ENCODE peak calls at places on chromosomes 7 and 10, in five cellular contexts. Y is breast epithelium, J is esophagus squamous epithelium, M is upper lobe of left lung, P is stomach. S is an unnamed sample. For H3K4me1, the result is how much of the 10 kb centered on the place peaks cover.

GRCh38 chr7:127541548-127541947 is 43.8 kb downstream of the GCC1 start:
- DNase-seq in J (no peak), M (no peak), Y (no peak), P (no peak), S (no peak)

GRCh38 chr10:13659887-13660544 is 73.3 kb downstream of the PRPF18 start:
- DNase-seq in Y (peak), M (peak), P (peak), J (no peak), S (no peak)

GRCh38 chr7:137954614-137955013 is 47.3 kb downstream of the CREB3L2 start:
- DNase-seq in P (no peak), Y (no peak), J (no peak), M (no peak), S (no peak)

GRCh38 chr10:69911571-69912528 is 110.1 kb downstream of the COL13A1 start:
- DNase-seq in P (peak), J (no peak), Y (peak), M (no peak), S (no peak)

GRCh38 chr7:79548616-79549206 is 95.2 kb upstream of the MAGI2 start:
- DNase-seq in M (no peak), Y (no peak), P (no peak), J (no peak), S (no peak)

GRCh38 chr7:50358306-50358705 is 53.8 kb downstream of the IKZF1 start:
- DNase-seq in M (no peak), P (no peak), J (no peak), Y (no peak), S (no peak)

GRCh38 chr10:3152566-3152935 is 20.0 kb downstream of the PITRM1 start:
- DNase-seq in P (no peak), Y (no peak), M (no peak), J (no peak), S (no peak)

GRCh38 chr10:49616421-49617230 is 2.8 kb downstream of the CHAT start:
- DNase-seq in Y (no peak), J (no peak), P (no peak), M (no peak), S (peak)

GRCh38 chr7:70229242-70229641 is 631.0 kb downstream of the AUTS2 start:
- DNase-seq in Y (no peak), J (no peak), P (no peak), M (no peak), S (no peak)

DNA sequence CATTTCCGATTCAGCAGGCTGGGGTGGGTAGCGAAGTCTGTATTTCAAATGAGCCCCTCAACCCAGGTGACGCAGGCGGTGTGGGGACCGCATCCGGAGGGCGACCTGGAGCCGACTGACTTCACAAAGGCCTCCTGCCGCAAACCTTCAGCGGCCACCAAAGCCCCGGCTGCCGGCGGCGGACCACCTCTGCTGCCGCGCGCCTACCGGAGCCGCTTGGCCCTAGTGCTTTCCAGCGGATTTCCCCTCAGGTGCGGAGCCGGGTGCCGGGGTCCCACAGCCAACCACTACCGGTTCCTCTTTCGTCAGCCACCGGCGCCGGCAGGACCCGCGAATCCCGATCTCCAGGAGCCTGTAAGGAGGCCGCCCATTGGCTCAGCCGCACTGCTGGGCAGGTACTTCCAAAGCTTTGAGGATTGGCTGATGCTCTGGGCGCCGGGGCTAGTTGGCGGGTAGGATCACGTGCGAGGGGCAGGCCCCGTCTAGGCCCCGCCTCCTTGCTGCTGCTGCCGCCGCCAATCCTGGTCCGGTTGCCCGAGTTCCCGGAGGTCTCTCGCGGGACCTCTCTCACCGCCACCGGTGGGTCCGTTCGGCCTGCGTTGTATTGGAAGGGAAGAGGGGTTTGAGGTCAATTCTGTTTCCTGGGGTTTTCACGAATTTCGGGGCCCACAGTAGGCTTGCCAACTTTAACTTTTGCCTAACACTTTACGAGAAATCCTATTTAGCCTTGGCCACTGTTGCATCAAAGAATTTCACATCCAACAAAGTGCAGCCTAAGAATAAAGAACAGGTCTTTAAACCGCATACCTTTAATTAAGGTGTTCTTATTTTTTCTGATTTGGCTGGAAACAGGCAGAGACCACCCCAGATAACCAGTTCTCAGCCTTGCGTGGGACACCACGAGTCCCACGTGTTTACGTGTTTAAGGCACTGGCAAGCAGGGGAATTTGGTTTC is at the start of gene GSTO2:
- DNase-seq in P (peak), M (peak), Y (peak), J (peak), S (peak)
- TF ChIP-seq POLR2A in P (no peak), M (peak), Y (peak), J (no peak), S (no peak)

GRCh38 chr10:72331575-72332422 is 22.9 kb downstream of the DNAJB12 start:
- DNase-seq in M (peak), J (peak), Y (peak), P (peak), S (no peak)

GRCh38 chr10:72330059-72330426 is 24.7 kb downstream of the DNAJB12 start:
- DNase-seq in J (no peak), Y (no peak), M (no peak), P (no peak), S (no peak)

GRCh38 chr10:72328829-72329204 is 25.9 kb downstream of the DNAJB12 start:
- DNase-seq in J (no peak), Y (no peak), M (no peak), P (no peak), S (peak)

GRCh38 chr10:72328045-72328828 is 26.5 kb downstream of the DNAJB12 start:
- DNase-seq in J (no peak), Y (no peak), M (peak), P (peak), S (peak)

DNA sequence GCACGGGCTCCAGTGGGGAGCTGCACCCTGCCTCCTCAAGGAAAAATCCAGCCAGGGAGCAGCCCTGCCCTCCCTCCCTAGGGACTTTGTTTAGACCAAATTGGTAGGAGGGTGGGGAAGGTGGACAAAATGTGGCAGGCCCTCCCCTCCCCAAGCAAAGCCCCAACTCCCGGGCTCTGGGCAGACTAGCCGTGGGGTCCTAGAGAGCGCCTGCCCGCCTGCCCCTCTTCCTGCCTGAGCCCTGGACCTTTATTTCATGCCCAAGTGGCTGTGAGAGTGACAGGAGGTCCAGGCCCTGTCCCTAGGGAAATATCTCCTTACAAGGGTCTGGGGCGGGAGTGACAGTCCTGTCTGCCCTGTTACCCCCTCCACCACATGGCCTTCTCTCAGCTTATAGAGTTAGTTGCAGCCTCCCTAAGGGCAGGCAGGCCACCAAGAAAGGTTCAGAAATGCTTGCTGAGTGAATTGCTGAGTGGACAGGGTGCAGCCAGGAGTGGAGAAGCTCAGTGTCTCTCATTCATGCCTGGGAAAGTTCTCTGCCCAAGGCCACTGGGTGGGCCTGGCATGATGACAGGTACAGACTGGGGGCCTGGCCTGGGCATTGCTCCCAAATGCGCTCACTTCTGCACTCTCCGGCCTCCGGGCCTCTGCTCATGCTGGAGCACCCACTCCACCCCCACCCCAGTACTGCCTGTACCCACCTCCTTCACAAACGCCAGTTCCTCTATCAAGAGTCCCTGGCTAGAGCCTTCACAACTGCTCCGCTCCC is 25.2 kb downstream of the DNAJB12 start:
- DNase-seq in P (peak), J (no peak), M (peak), Y (no peak), S (peak)
- H3K4me1 ChIP-seq in P (half or more), J (half or more), M (half or more), Y (under half), S (half or more)

GRCh38 chr7:65238785-65239184 is 134.9 kb upstream of the ZNF92 start:
- DNase-seq in Y (no peak), M (no peak), J (no peak), P (no peak), S (no peak)

GRCh38 chr7:65235586-65235985 is 138.1 kb upstream of the ZNF92 start:
- DNase-seq in J (no peak), Y (no peak), P (no peak), M (no peak), S (no peak)

GRCh38 chr7:65239324-65239706 is 134.3 kb upstream of the ZNF92 start:
- DNase-seq in M (no peak), Y (no peak), P (no peak), J (no peak), S (no peak)

GRCh38 chr7:65239707-65240352 is 133.8 kb upstream of the ZNF92 start:
- DNase-seq in J (no peak), M (peak), P (peak), Y (no peak), S (no peak)
- TF ChIP-seq POLR2A in J (no peak), M (no peak), P (no peak), Y (no peak), S (no peak)

GRCh38 chr10:124545346-124545745 is 83.7 kb downstream of the LHPP start:
- DNase-seq in Y (no peak), P (no peak), J (no peak), M (no peak), S (no peak)

GRCh38 chr10:124543146-124543545 is 81.5 kb downstream of the LHPP start:
- DNase-seq in Y (no peak), J (no peak), P (no peak), M (no peak), S (no peak)

GRCh38 chr10:124545756-124546369 is 84.2 kb downstream of the LHPP start:
- DNase-seq in M (no peak), Y (no peak), J (no peak), P (no peak), S (no peak)

GRCh38 chr10:124543971-124544370 is 82.3 kb downstream of the LHPP start:
- DNase-seq in J (no peak), P (no peak), Y (no peak), M (no peak), S (no peak)

GRCh38 chr10:124544711-124545110 is 83.1 kb downstream of the LHPP start:
- DNase-seq in J (no peak), Y (no peak), M (no peak), P (no peak), S (no peak)
- H3K4me1 ChIP-seq in J (under half), Y (under half), M (under half), P (under half), S (under half)

GRCh38 chr7:117011419-117012260 is 58.3 kb downstream of the ST7 start:
- DNase-seq in Y (no peak), J (no peak), M (no peak), P (no peak), S (no peak)
- TF ChIP-seq POLR2A in Y (no peak), J (no peak), M (no peak), P (no peak), S (no peak)

DNA sequence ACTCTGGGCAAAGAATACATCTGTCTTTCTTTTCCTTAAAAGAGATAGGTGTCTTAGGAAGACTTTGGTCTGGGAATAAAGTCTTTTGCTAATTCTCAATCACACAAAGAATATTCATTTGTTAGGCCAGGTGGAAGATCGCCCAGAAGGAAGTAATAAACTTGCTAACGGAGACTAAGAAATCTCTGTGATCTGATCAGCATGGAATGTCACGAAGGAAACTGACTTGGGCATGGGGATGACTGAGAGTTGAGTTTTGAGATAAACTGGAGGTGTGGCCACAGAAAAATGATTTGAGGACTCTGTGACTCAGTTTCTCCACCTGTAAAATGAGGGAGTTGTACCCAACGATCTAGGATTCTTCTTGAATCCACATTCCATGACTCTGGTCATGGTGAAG is 161.1 kb upstream of the SVIL start:
- DNase-seq in P (no peak), Y (no peak), M (no peak), J (no peak), S (no peak)
- H3K4me1 ChIP-seq in P (under half), Y (under half), M (under half), J (under half), S (under half)

DNA sequence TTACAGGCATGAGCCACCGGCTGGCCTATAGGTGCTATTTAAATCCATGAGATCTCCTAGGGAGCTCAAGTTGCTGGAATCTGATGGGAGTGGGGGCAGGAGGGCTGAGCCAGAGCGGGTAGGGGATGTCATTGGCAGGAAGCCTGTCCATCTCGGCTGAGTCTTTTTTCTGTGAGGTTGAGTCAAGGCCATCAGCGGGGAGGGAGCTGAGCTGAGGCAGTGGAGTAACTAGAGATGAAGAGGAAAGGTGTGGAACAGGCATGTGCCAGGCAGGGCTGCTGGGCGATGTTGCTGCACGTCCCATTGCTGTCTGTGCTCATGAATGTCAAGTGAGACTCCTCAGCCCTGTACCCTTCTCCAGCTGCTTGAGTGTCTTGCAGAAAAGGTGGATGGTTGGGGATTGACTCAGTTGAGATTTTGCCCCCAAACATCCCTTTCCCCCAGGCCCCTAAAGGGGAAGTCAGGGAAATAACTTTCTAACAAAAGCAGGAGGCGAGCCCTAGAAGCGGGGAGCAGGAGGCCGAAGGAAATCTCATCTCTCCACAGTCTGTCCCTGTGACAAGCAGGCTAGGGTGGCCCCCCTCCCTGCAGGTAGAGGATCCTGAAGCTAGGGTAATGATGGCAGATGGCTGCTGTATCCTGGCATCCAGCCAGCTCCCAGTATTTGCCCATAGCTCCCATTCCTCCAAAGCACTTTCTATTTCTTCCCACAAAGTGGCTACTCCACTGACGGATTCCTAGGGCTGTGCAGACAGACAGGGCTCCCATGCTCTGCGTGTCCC is 5.4 kb downstream of the ATP6V1F start:
- DNase-seq in Y (no peak), P (peak), J (no peak), M (no peak), S (no peak)
- TF ChIP-seq POLR2A in Y (no peak), P (no peak), J (no peak), M (no peak), S (no peak)

DNA sequence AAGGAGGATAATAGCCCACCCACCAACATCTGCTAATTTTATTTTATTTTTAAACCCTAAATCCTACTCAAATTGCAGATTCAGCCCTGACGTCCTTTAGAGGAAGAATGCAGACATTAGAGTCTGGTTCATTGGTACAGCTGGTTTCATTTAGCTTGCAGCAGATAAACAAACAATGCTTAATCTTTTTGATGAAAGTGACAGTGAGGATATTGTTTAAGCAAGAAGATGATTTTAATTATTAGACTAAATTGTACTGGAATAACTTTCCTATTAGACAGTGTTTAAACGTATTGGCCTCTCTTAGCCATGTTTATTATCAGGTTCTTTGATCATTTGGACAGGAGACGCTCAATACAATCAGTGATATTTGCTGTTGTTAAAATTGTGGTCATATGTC is 164.8 kb downstream of the CDK14 start:
- DNase-seq in J (no peak), M (no peak), P (no peak), Y (no peak), S (no peak)
- H3K4me1 ChIP-seq in J (under half), M (under half), P (under half), Y (under half), S (under half)

DNA sequence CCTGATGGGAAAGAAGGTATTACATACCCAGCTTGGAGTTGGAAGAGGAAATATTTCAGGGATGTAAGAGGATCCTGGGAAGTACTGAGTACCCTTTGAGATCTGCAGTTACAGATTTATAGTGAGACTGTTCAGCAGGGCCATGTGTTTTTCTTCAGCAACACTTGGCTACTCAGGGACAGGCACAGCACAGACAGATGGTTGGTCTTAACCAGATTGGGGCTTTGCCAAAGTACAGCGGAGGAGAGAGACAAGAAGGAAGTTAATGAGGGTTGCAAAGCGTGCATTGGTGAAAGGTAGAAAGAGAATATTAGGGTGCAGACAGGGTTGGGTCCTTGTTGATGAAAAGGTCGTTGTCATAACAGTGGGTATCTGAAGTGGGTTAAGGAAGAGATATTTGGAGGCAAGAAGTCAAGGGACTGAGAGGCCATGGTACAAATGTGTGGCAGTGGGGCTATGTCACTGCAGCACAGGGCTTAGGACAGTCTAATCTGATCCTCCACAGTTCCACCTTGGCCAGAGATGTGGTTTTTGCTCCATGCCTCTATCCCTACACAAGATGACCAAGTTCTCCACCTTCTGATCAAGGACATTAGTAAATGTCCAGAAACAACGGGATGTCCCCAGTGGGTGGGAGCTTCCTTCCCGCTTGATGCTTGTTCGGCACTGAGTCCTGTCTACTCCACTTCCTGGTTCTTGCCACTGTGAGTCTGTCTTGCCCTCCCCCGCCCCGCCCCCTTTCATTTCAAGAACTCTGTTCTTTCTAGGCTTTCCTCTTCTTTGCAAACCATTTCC is 18.9 kb upstream of the DNAJC1 start:
- DNase-seq in M (peak), J (no peak), Y (no peak), P (no peak), S (no peak)
- TF ChIP-seq POLR2A in M (no peak), J (no peak), Y (no peak), P (no peak), S (no peak)

S was measured in suprapubic skin.